ENCODE peak calls at places on chromosomes 16 and 17, in six cellular contexts. U is sigmoid colon, Y is esophagus squamous epithelium, F is psoas muscle, P is kidney epithelial cell, N is GM12878. W is an unnamed sample.

GRCh38 chr16:11792404-11793260 is 4.4 kb downstream of the ZC3H7A start:
- DNase-seq in F (peak), P (no peak), Y (no peak), U (no peak), N (no peak), W (no peak)

GRCh38 chr17:39867891-39868553 is at the start of gene ZPBP2:
- DNase-seq in F (no peak), Y (no peak), P (no peak), U (no peak), N (no peak), W (no peak)

GRCh38 chr17:58344047-58344790 is 7.8 kb downstream of the SUPT4H1 start:
- DNase-seq in Y (peak), P (no peak), U (no peak), F (no peak), N (peak), W (no peak)

GRCh38 chr16:51392651-51393187 is 241.6 kb upstream of the SALL1 start:
- DNase-seq in U (no peak), N (no peak), F (peak), Y (no peak), P (no peak), W (peak)

GRCh38 chr17:83109793-83110645 is 30.6 kb downstream of the METRNL start:
- DNase-seq in U (peak), F (peak), N (no peak), P (peak), Y (peak), W (peak)

GRCh38 chr16:72937916-72938315 is 110.0 kb downstream of the ZFHX3 start:
- DNase-seq in U (peak), Y (no peak), P (no peak), N (no peak), F (no peak), W (no peak)

GRCh38 chr17:56822725-56823124 is 11.0 kb downstream of the C17orf67 start:
- DNase-seq in N (no peak), U (no peak), P (no peak), Y (no peak), F (no peak), W (no peak)

GRCh38 chr16:69542974-69543373 is 22.8 kb upstream of the NFAT5 start:
- DNase-seq in Y (no peak), U (no peak), F (no peak), N (no peak), P (no peak), W (no peak)

GRCh38 chr17:60959696-60960095 is 282.0 kb downstream of the BCAS3 start:
- DNase-seq in U (no peak), P (no peak), Y (no peak), F (no peak), N (no peak), W (no peak)

GRCh38 chr17:73952498-73953205 is 250.8 kb upstream of the RPL38 start:
- DNase-seq in Y (no peak), P (no peak), N (no peak), U (no peak), F (peak), W (no peak)

GRCh38 chr16:46986896-46987295 is 13.4 kb upstream of the DNAJA2 start:
- DNase-seq in Y (no peak), N (no peak), U (no peak), P (no peak), F (no peak), W (no peak)

GRCh38 chr17:17235212-17236174 is 1.5 kb downstream of the FLCN start:
- DNase-seq in N (no peak), P (no peak), U (no peak), Y (no peak), F (peak), W (no peak)

GRCh38 chr17:77054926-77055325 is 85.8 kb upstream of the SEC14L1 start:
- DNase-seq in N (no peak), P (no peak), F (no peak), U (no peak), Y (no peak), W (no peak)

GRCh38 chr16:47037396-47037745 is 63.9 kb upstream of the DNAJA2 start:
- DNase-seq in F (no peak), P (no peak), Y (no peak), U (peak), N (no peak), W (no peak)

GRCh38 chr17:16328997-16329396 is 24.3 kb downstream of the CENPV start:
- DNase-seq in N (no peak), F (no peak), P (no peak), U (no peak), Y (no peak), W (no peak)

GRCh38 chr17:27457731-27458523 is 1.7 kb downstream of the KSR1 start:
- DNase-seq in P (no peak), N (no peak), Y (no peak), F (no peak), U (no peak), W (peak)

GRCh38 chr17:32689348-32689747 is 187.6 kb downstream of the MYO1D start:
- DNase-seq in P (no peak), F (no peak), Y (no peak), U (no peak), N (no peak), W (no peak)

DNA sequence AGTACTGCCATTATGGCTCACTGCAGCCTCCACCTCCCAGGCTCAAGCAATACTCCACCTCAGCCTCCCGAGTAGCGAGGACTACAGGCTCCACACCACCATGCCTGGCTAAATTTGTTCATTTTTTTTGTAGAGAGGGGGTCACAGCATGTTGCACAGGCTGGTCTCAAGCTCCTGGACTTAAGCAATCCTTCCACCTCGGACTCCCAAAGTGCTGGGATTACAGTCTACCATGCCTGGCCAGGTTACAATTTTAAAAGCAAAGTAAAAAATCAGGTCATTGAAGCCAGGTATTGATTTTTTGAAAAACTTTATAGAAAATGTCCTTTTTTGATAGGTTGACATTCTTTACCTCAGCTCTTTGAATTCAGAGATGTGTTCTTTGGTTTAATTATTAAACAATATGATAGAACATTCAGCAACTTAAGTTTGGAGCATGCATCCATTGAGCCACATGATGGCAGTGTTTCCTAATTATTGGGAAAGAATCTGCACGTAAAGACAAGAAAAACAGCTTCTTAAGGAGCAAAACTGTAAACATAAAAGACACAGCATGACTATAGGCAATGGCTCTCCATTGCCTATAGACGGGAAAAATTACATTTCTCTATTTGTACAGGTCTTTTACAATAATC is 1.7 kb upstream of the SLC16A11 start:
- DNase-seq in N (peak), U (no peak), P (peak), Y (no peak), F (no peak), W (peak)
- H3K4me3 ChIP-seq in N (no peak), U (peak), P (no peak), Y (peak), F (peak), W (no peak)

DNA sequence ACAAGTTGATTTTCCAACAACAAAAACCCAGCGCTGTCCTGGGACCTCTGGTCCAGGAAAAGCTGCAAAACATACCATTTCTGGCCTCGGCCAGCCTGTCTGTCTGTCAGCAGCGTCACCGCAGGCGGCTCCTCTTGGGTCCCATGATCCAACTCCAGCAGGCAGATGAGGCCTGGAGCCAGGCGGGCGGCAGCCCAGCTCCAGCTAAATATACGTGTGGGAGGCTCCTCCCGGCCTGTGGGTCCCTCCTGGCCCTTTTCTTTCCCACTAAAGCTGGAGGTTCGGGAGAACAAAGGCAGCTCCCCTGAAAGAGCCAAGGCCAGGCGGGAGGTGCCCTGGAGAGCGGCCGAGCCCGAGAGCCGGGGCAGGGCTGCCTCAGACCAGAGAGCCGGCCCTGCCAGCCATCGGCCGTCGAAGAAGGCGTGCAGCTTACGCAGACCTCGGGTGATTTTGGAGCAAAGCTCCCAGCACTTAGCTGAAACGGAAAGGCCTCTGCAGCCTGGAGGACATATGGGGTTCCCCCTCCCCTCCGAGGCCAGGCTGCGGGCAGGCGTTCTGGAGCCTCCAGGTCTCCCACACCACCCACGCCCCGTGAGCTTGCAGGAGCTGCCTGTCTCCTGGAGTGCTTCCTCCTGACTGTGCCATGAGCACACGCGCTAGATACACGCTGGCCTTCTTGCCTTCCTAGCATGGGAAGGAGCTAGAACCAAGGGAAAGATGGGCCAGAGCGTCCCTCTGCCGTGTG is 19.9 kb upstream of the JPH3 start:
- DNase-seq in N (no peak), F (peak), Y (no peak), U (peak), P (no peak), W (peak)
- H3K4me3 ChIP-seq in N (no peak), F (peak), Y (no peak), U (no peak), P (no peak), W (no peak)

GRCh38 chr17:36592711-36593321 is 1.1 kb downstream of the DHRS11 start:
- DNase-seq in F (no peak), N (no peak), Y (no peak), U (no peak), P (no peak), W (no peak)
- H3K4me3 ChIP-seq in F (peak), N (peak), Y (peak), U (peak), P (peak), W (peak)

DNA sequence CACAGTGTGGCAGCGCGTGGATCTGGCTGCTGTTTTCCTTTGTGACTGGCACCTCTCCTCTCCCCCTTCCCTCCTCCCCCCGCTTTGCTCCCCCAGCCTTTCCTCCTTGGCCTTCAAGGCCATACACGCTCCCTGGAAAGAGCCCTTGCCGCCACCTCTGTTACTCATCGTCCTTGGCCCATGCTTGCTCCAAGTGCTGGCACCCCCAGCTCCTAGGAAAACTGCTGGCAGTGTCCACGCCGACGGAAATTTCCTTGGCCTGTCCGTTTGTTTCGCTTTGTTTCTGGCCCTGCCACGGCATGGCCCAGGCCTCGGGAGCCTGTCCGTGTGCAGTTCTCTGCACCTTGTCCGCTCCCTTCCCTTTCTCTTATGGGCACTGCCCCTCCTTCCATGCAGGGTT is 18.0 kb downstream of the CA5A start:
- DNase-seq in Y (no peak), N (no peak), P (no peak), F (peak), U (peak), W (no peak)
- H3K4me3 ChIP-seq in Y (no peak), N (no peak), P (no peak), F (peak), U (no peak), W (no peak)

GRCh38 chr16:85194528-85195270 is 82.4 kb upstream of the CIBAR2 start:
- DNase-seq in F (no peak), P (no peak), U (no peak), N (no peak), Y (no peak), W (no peak)

GRCh38 chr16:85191341-85191965 is 79.2 kb upstream of the CIBAR2 start:
- DNase-seq in F (peak), N (no peak), P (no peak), U (no peak), Y (no peak), W (no peak)

GRCh38 chr16:85192233-85192632 is 80.0 kb upstream of the CIBAR2 start:
- DNase-seq in N (no peak), U (no peak), F (no peak), Y (no peak), P (no peak), W (no peak)

GRCh38 chr16:85193876-85194275 is 81.6 kb upstream of the CIBAR2 start:
- DNase-seq in N (no peak), Y (no peak), P (no peak), U (no peak), F (no peak), W (no peak)

GRCh38 chr16:85192736-85193493 is 80.6 kb upstream of the CIBAR2 start:
- DNase-seq in N (no peak), Y (no peak), F (peak), P (no peak), U (no peak), W (no peak)
- H3K4me3 ChIP-seq in N (no peak), Y (no peak), F (no peak), P (no peak), U (no peak), W (no peak)

DNA sequence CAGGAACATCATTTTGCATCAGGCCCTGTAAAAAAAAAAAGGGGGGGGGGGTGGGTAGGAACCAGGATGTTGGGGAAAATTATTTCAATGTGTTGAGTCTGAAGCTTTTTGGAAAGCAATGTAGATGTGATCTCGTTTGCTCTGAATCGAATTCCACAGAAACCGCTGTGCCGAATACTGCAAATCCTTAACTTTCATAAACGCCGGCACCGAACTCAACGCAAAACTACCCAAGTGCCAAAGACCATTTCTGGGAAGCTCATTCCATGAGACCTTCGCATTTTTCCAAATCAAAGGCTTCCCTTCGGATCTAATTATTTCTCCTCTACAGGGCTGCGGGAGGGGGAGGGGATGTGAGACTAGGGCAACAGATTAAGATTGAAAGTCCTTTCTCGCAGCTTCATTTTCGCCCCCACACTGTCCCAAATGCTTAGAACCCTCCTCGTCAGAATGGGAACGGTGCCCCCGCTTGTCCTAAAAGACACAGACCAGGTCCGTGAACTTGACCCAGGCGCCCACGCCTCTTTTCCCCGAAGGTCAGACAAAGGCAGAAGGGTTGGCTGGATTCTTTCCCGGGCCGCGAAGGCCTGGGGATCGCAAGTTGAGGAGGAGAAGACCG is 4.0 kb downstream of the PRAC1 start:
- DNase-seq in Y (no peak), P (no peak), U (peak), F (no peak), N (no peak), W (no peak)
- H3K4me3 ChIP-seq in Y (no peak), P (no peak), U (peak), F (no peak), N (no peak), W (peak)

GRCh38 chr16:56662357-56663354 is 4.9 kb downstream of the MT1F start:
- DNase-seq in P (no peak), N (no peak), U (no peak), Y (no peak), F (no peak), W (no peak)

GRCh38 chr16:56657555-56658430 is at the start of gene MT1F:
- DNase-seq in P (peak), F (peak), Y (no peak), U (peak), N (no peak), W (no peak)

GRCh38 chr16:56653218-56653617 is 1.5 kb downstream of the MT1B start:
- DNase-seq in P (no peak), F (no peak), U (no peak), Y (no peak), N (no peak), W (no peak)

GRCh38 chr16:56652600-56652999 is 914 bp downstream of the MT1B start:
- DNase-seq in P (no peak), Y (no peak), N (no peak), F (no peak), U (no peak), W (no peak)

GRCh38 chr16:56658476-56658875 is 717 bp downstream of the MT1F start:
- DNase-seq in Y (no peak), F (no peak), N (no peak), P (no peak), U (no peak), W (no peak)
- H3K4me3 ChIP-seq in Y (no peak), F (peak), N (no peak), P (peak), U (peak), W (no peak)

DNA sequence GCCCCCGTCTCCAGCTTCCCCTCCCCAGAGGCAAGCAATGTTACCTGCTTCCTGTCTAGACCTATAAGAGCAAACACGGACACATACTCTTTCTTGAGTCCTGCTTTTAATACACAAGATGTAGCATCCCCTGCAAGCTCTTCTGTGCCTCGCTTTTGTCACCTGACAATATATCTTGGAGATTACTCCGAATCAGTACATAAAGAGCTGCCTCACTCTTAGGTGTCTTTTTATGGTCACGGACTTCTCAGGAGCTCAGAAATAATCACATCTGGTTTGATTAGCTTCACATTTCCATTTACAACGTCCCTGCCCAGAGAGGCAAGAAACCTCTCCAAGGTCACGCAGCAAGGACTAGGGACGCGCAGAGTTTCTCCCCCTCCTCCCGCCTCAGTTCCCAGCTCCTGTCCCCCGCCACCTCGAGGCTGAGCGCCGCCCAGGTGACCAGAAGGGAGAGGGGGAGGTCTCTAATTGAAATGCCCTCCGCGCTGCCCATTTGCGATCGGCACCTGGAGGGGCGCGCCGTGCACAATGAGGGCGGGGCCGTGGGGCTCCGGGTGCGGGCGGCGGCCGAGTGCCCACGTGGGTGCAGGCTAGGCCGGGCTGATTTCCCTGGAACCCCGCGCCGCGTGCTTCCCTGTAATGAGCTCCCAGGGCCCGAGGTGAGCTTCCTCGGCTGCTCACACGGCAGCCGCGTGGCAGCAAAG is 13.8 kb upstream of the SEZ6 start:
- DNase-seq in P (no peak), N (no peak), U (no peak), Y (no peak), F (no peak), W (no peak)
- H3K4me3 ChIP-seq in P (no peak), N (no peak), U (no peak), Y (no peak), F (no peak), W (no peak)

W was measured in BJ.